ENCODE peak calls at places on chromosomes 7 and 10, in seven cellular contexts. W is osteocyte, S is GM20000, C is progenitor cell of endocrine pancreas, D is pancreas, Z is HFF-Myc, O is heart right ventricle. G is an unnamed sample.

GRCh38 chr7:39709768-39710291 is 86.5 kb downstream of the RALA start:
- DNase-seq in D (no peak), Z (no peak), S (peak; percentile 43), C (no peak), O (peak; percentile 54), W (no peak), G (peak; percentile 21)

GRCh38 chr7:8149222-8149621 is 112.7 kb downstream of the ICA1 start:
- DNase-seq in D (no peak), W (no peak), C (no peak), Z (no peak), S (no peak), O (no peak), G (no peak)

GRCh38 chr7:155219947-155220769 is 77.5 kb upstream of the INSIG1 start:
- DNase-seq in S (no peak), Z (no peak), D (no peak), C (no peak), W (no peak), O (no peak), G (no peak)

GRCh38 chr10:116752969-116753665 is 10.8 kb upstream of the HSPA12A start:
- DNase-seq in D (no peak), C (no peak), W (no peak), Z (no peak), S (no peak), O (no peak), G (no peak)

GRCh38 chr10:112834661-112835060 is 115.4 kb upstream of the TCF7L2 start:
- DNase-seq in Z (no peak), O (no peak), W (no peak), C (no peak), D (no peak), S (no peak), G (no peak)

GRCh38 chr7:135602304-135602703 is 44.6 kb downstream of the NUP205 start:
- DNase-seq in Z (no peak), O (no peak), D (no peak), C (no peak), W (no peak), S (no peak), G (no peak)

GRCh38 chr7:129438839-129439640 is 4.8 kb downstream of the STRIP2 start:
- DNase-seq in O (no peak), W (no peak), Z (no peak), C (no peak), D (no peak), S (no peak), G (peak; percentile 69)

GRCh38 chr7:1457949-1458675 is 1.2 kb downstream of the MICALL2 start:
- DNase-seq in S (no peak), C (no peak), W (no peak), Z (no peak), D (no peak), O (no peak), G (no peak)

GRCh38 chr7:23353172-23353571 is 54.0 kb downstream of the MALSU1 start:
- DNase-seq in D (no peak), O (no peak), Z (no peak), C (no peak), S (peak; percentile 26), W (no peak), G (no peak)

GRCh38 chr10:62666264-62666663 is 138.3 kb upstream of the ADO start:
- DNase-seq in O (no peak), C (no peak), D (no peak), Z (no peak), S (no peak), W (no peak), G (no peak)

GRCh38 chr7:45057853-45058252 is 30.9 kb downstream of the NACAD start:
- DNase-seq in C (no peak), O (no peak), S (no peak), W (no peak), Z (no peak), D (no peak), G (no peak)

GRCh38 chr10:87504667-87505365 is at the start of gene MINPP1:
- DNase-seq in S (peak; percentile 88), W (peak; percentile 94), D (peak; percentile 93), Z (peak; percentile 54), C (peak; percentile 68), O (peak; percentile 77), G (peak; percentile 83)

GRCh38 chr10:61900829-61901783 is at the start of gene ARID5B:
- DNase-seq in S (peak; percentile 69), O (peak; percentile 54), W (no peak), Z (peak; percentile 68), C (no peak), D (no peak), G (peak; percentile 81)

GRCh38 chr7:91089382-91089963 is 174.8 kb upstream of the FZD1 start:
- DNase-seq in S (peak; percentile 17), W (no peak), C (no peak), Z (peak; percentile 16), D (no peak), O (no peak), G (no peak)

GRCh38 chr7:127884066-127884559 is 147.1 kb downstream of the LRRC4 start:
- DNase-seq in O (no peak), D (no peak), S (no peak), Z (no peak), C (no peak), W (no peak), G (no peak)

GRCh38 chr7:116227678-116228239 is 17.4 kb downstream of the TES start:
- DNase-seq in D (no peak), W (no peak), Z (peak; percentile 87), O (no peak), C (no peak), S (no peak), G (peak; percentile 50)

DNA sequence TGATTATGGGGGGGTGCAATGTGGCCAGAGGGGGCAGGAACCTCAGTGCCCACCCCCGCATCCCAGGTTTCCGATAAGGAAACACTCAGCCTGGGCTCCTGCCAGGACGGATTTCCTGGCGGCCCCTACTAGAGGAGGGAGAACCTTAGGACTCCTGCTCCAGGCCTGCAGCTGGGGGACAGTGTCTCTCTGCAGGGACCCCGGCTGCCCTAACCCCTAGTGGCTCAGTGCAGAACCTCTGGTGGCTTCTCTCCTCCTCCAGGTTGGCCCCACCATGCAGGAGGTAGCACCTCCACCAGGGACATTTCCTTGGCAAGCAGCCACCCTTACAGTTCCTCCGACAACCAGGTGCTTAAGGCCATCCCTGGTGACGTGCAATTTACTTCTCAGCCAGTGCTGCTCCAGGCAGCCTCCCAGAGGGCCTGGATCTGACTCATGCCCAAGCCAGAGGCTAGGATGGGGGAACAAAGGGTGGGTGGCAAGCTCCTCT is 31.9 kb downstream of the SH2B2 start:
- DNase-seq in W (no peak), O (peak; percentile 47), Z (no peak), S (no peak), D (no peak), C (no peak), G (no peak)
- TF ChIP-seq CTCF in W (no peak), O (no peak), Z (no peak), S (no peak), D (no peak), C (no peak), G (peak; percentile 9)

DNA sequence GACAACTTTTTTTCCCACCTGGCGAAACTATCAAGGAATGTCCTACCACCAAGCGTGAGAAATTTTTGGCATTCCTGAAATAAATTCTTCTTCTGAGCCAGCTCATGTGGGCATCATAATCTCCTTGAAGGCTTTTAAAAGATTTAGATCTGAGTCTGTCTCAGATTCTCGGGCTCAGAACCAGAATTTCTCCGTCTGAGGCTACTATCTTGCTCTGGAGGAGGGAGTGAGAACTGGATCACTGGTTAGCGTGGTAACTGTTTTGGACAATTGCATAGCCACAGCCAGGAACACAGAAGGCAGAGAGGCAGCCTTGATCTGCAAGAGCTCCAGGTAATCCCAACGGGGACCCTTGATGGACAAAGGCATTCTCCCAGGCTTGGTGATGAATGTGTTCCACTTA is 1.0 kb upstream of the PLAC9 start:
- DNase-seq in S (no peak), D (no peak), O (no peak), W (no peak), Z (no peak), C (no peak), G (no peak)
- TF ChIP-seq CTCF in S (no peak), D (no peak), O (no peak), W (no peak), Z (no peak), C (no peak), G (no peak)

GRCh38 chr10:78258303-78259030 is 224.8 kb downstream of the RPS24 start:
- DNase-seq in D (no peak), C (no peak), W (no peak), O (no peak), Z (no peak), S (no peak), G (no peak)
- TF ChIP-seq CTCF in D (no peak), C (peak; percentile 17), W (no peak), O (no peak), Z (no peak), S (no peak), G (no peak)

GRCh38 chr7:87784424-87784823 is 91.7 kb downstream of the SLC25A40 start:
- DNase-seq in W (no peak), O (no peak), Z (no peak), C (no peak), S (no peak), D (no peak), G (peak; percentile 9)
- TF ChIP-seq CTCF in W (no peak), O (no peak), Z (no peak), C (no peak), S (no peak), D (no peak), G (no peak)

DNA sequence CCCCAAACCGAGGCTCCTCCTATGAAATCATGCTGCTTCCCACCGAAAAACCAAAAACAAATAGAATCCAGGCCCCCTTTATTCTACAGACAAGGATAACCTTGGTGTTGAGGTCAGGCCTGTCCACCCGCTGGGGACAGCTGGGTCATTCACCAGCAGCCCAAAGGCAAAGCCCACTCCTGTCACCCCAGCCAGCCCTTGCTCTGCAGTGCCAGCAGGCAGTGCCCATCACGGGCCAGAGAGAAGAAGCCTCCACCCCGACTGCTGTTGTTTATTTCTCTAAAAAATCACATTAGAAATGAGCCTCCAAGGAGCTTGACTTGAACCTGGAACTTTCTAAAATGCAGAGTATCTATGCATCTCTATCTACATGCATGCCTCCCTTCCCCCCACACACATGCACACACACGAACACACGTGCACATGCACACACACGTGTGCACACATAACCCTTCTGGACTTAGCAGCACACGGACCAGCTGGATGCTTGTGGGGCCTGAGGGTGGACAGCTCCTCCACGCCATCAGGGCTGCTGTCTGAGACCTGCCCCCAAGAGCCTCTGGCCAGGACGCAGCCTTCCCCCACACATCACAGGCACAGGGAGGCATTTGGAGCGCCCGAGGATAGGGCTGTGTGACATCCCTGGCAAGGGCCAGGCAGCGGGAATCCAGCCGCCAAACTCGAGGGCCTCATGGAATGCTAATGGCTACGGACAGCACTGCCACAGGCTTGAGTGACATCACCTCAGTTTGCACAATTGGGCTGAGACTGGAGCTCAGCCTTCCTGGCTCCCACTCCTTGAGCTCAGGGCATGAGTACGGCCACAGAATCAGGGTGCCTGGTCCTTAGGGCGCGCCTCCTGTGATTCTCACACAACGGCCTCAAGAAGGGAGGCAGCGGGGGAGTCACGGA is 22.8 kb downstream of the PRKAG2 start:
- DNase-seq in C (no peak), O (no peak), S (no peak), Z (no peak), W (no peak), D (peak; percentile 48), G (no peak)
- TF ChIP-seq CTCF in C (no peak), O (no peak), S (no peak), Z (no peak), W (no peak), D (no peak), G (no peak)

G was measured in brain microvascular endothelial cell.